ENCODE peak calls at places on chromosomes 4 and X, in four cellular contexts. M is PC-3; O is adrenal gland; Q is CD4-positive, alpha-beta T cell. G is an unnamed sample.

GRCh38 chr4:32032136-32032672 is 1312.0 kb downstream of the PCDH7 start:
- DNase-seq in Q (no peak), M (no peak), O (no peak), G (no peak)

GRCh38 chr4:77264826-77265225 is 107.8 kb downstream of the CCNG2 start:
- DNase-seq in O (no peak), M (peak; percentile 48), Q (no peak), G (no peak)

GRCh38 chr4:88613417-88613875 is 21.2 kb downstream of the HERC3 start:
- DNase-seq in M (no peak), Q (peak; percentile 53), O (no peak), G (no peak)

GRCh38 chrX:155751131-155751530 is 130.0 kb upstream of the VAMP7 start:
- DNase-seq in Q (no peak), O (no peak), M (no peak), G (no peak)

GRCh38 chrX:30313322-30313721 is 4.1 kb upstream of the NR0B1 start:
- DNase-seq in Q (no peak), M (no peak), O (peak; percentile 30), G (no peak)

GRCh38 chr4:53221832-53222480 is 143.9 kb downstream of the SCFD2 start:
- DNase-seq in O (no peak), M (no peak), Q (no peak), G (no peak)

GRCh38 chr4:8726344-8726851 is 133.8 kb downstream of the CPZ start:
- DNase-seq in M (no peak), Q (no peak), O (no peak), G (no peak)

GRCh38 chrX:49756692-49757091 is 60.9 kb upstream of the PAGE1 start:
- DNase-seq in M (no peak), Q (no peak), O (no peak), G (no peak)

GRCh38 chrX:119618439-119618838 is 12.2 kb upstream of the NKRF start:
- DNase-seq in O (peak; percentile 26), Q (no peak), M (no peak), G (no peak)

GRCh38 chr4:182400754-182401153 is 157.6 kb downstream of the TENM3 start:
- DNase-seq in Q (no peak), M (no peak), O (no peak), G (no peak)

GRCh38 chrX:74107666-74108065 is 196.3 kb upstream of the ZCCHC13 start:
- DNase-seq in Q (no peak), M (no peak), O (no peak), G (no peak)

GRCh38 chr4:89175611-89176010 is 64.3 kb downstream of the TIGD2 start:
- DNase-seq in Q (no peak), O (no peak), M (no peak), G (no peak)

GRCh38 chrX:40154853-40155616 is 57.3 kb upstream of the BCOR start:
- DNase-seq in Q (no peak), O (peak; percentile 91), M (peak; percentile 31), G (no peak)

GRCh38 chr4:10239982-10240654 is 123.5 kb upstream of the WDR1 start:
- DNase-seq in Q (no peak), M (no peak), O (no peak), G (no peak)

GRCh38 chrX:151228935-151229334 is 52.6 kb downstream of the GPR50 start:
- DNase-seq in M (no peak), O (no peak), Q (no peak), G (no peak)

GRCh38 chrX:129721414-129721813 is 17.4 kb upstream of the XPNPEP2 start:
- DNase-seq in M (no peak), O (no peak), Q (no peak), G (no peak)

GRCh38 chr4:3867403-3868100 is 101.4 kb downstream of the ADRA2C start:
- DNase-seq in Q (no peak), M (no peak), O (no peak), G (no peak)

GRCh38 chr4:77579406-77580076 is 26.1 kb upstream of the CXCL13 start:
- DNase-seq in O (no peak), M (peak; percentile 83), Q (no peak), G (no peak)

GRCh38 chrX:132489256-132490085 is 633 bp upstream of the MBNL3 start:
- DNase-seq in O (peak; percentile 74), Q (peak; percentile 45), M (peak; percentile 70), G (no peak)

GRCh38 chrX:109601458-109601857 is 23.5 kb downstream of the KCNE5 start:
- DNase-seq in O (no peak), Q (no peak), M (no peak), G (no peak)

GRCh38 chr4:134174271-134174670 is 27.3 kb downstream of the PABPC4L start:
- DNase-seq in M (peak; percentile 11), Q (no peak), O (no peak), G (no peak)

GRCh38 chr4:4852591-4853362 is 6.7 kb upstream of the MSX1 start:
- DNase-seq in Q (no peak), O (no peak), M (no peak), G (peak; percentile 12)

GRCh38 chrX:6203462-6204215 is 25.0 kb downstream of the NLGN4X start:
- DNase-seq in O (no peak), M (no peak), Q (no peak), G (no peak)

GRCh38 chrX:19836337-19836736 is 51.1 kb downstream of the SH3KBP1 start:
- DNase-seq in Q (no peak), O (no peak), M (no peak), G (no peak)

GRCh38 chr4:16693641-16694040 is 204.8 kb downstream of the LDB2 start:
- DNase-seq in M (no peak), Q (no peak), O (no peak), G (no peak)
- H3K27ac ChIP-seq in M (no peak overlapping the region), Q (no peak overlapping the region), O (no peak overlapping the region), G (no peak overlapping the region)

GRCh38 chr4:155964016-155964891 is 10.6 kb upstream of the CTSO start:
- DNase-seq in O (no peak), Q (no peak), M (no peak), G (no peak)

GRCh38 chr4:155959417-155959816 is 5.8 kb upstream of the CTSO start:
- DNase-seq in Q (no peak), O (no peak), M (no peak), G (no peak)

GRCh38 chr4:155960522-155960921 is 6.9 kb upstream of the CTSO start:
- DNase-seq in M (peak; percentile 16), O (no peak), Q (no peak), G (no peak)

GRCh38 chr4:155961575-155961974 is 7.9 kb upstream of the CTSO start:
- DNase-seq in Q (no peak), O (no peak), M (no peak), G (no peak)

DNA sequence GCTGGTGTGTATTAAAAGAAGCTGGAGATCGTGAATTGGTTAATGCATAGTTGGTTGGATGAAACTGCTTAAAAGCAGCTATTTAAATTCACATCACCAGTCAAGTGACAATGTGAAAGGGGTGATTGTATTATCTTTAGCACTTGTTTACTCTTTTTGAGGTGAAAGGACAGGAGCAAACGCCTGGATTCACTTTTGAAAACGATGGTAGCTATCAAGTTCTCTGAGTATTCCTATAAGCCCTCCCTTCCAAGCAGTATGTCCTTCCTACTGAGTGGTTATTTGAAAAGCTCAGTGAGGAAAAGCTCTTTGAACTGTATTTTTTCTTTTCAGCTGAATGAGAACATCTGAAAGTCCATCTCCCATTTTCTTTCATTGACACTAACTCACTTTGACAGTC is 9.0 kb upstream of the CTSO start:
- DNase-seq in Q (no peak), M (no peak), O (no peak), G (no peak)
- H3K27ac ChIP-seq in Q (no peak overlapping the region), M (peak overlapping the region; percentile 87), O (no peak overlapping the region), G (no peak overlapping the region)

DNA sequence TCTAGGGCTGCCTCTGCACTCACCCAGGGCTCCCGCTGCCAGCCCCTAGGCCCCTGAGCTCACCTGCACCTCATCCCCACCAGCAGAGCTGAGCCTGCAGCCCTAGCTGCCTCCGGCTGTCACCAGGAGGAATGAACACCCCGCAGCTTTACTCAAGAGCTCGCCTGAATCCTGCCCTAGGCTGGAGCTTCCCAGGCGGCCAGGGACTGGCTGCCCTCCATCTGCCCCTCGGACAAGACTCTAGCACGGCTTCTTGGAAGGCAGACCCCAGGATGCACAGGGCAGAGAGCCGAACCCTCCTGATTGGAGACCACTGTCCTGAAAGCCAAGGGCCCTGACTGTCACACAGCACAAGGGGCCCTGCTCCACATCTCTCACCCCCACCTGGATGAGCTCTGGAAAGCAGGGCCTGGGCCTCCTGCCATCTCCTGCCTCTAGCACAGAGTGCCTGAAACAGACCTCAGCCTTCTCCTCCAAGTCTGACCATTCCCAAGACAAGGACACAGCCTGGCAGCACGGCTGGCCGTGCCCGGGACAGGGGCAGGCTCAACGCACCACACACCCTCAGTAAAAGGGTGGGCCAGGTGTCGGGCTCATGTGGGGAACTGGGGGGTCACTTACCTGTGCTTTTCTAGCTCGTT is 4.4 kb downstream of the MXD4 start:
- DNase-seq in O (peak; percentile 15), Q (peak; percentile 4), M (no peak), G (no peak)
- H3K27ac ChIP-seq in O (peak overlapping the region; percentile 58), Q (no peak overlapping the region), M (no peak overlapping the region), G (peak overlapping the region; percentile 95)

GRCh38 chr4:138236035-138236434 is 6.1 kb downstream of the SLC7A11 start:
- DNase-seq in M (no peak), Q (no peak), O (no peak), G (no peak)
- H3K27ac ChIP-seq in M (peak overlapping the region; percentile 94), Q (no peak overlapping the region), O (no peak overlapping the region), G (no peak overlapping the region)

DNA sequence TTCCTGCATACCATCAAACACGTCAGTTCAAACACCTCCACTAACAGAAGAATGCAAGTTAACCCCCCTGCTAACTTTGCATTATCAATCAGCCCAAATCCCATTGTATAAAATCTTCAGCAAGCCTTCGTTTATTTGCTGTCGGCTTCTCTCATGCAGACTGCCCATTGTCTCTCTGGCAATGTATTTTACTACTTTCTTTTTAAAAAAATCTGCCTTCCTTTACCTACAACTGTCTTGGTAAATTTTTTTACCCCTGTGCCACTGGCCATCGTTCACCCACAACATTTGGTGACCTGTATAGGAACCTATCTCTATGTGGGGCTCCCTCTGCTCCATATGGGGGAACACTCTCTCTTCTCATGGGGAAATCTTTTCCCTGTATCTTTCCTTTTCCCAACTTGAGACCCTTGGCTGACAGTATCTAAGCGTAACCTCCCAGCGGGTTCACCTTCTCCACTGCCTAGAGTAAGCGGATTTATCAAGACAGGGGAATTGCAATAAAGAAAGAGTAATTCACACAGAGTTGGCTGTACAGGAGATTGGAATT is 244.6 kb downstream of the CPXCR1 start:
- DNase-seq in O (no peak), M (no peak), Q (no peak), G (no peak)
- H3K27ac ChIP-seq in O (no peak overlapping the region), M (no peak overlapping the region), Q (no peak overlapping the region), G (no peak overlapping the region)

GRCh38 chr4:15425520-15425919 is 2.3 kb upstream of the C1QTNF7 start:
- DNase-seq in M (no peak), O (no peak), Q (no peak), G (no peak)

GRCh38 chr4:15428611-15429010 is 778 bp downstream of the C1QTNF7 start:
- DNase-seq in M (no peak), Q (no peak), O (no peak), G (no peak)

GRCh38 chr4:15427126-15427525 is 707 bp upstream of the C1QTNF7 start:
- DNase-seq in O (no peak), Q (no peak), M (no peak), G (no peak)

GRCh38 chr4:15423285-15423711 is 4.5 kb upstream of the C1QTNF7 start:
- DNase-seq in M (no peak), Q (no peak), O (no peak), G (no peak)

GRCh38 chr4:15427715-15428114 is at the start of gene C1QTNF7:
- DNase-seq in M (no peak), O (no peak), Q (no peak), G (no peak)
- H3K27ac ChIP-seq in M (no peak within 1 kb of the TSS), O (no peak within 1 kb of the TSS), Q (no peak within 1 kb of the TSS), G (no peak within 1 kb of the TSS)

G was measured in caudate nucleus.